ENCODE peak calls at places on chromosomes 12 and 14, in four cellular contexts. Z is H9, A is sigmoid colon, H is thoracic aorta. Y is an unnamed sample. For H3K4me1, the result is how much of the 10 kb centered on the place peaks cover.

GRCh38 chr12:18808221-18808620 is 70.3 kb downstream of the CAPZA3 start:
- DNase-seq in A (no peak), H (no peak), Z (no peak), Y (no peak)

GRCh38 chr12:100926669-100927248 is 132.2 kb downstream of the ANO4 start:
- DNase-seq in A (no peak), H (no peak), Z (peak), Y (no peak)

GRCh38 chr12:30145351-30146017 is 361.7 kb upstream of the TMTC1 start:
- DNase-seq in Z (no peak), A (no peak), H (no peak), Y (no peak)

GRCh38 chr14:49959822-49960408 is 67.0 kb downstream of the ARF6 start:
- DNase-seq in A (no peak), H (no peak), Z (no peak), Y (no peak)

GRCh38 chr14:59013672-59014298 is 174.7 kb upstream of the DAAM1 start:
- DNase-seq in A (no peak), Z (no peak), H (no peak), Y (peak)

GRCh38 chr12:120181991-120182631 is 12.4 kb downstream of the GCN1 start:
- DNase-seq in H (no peak), A (no peak), Z (no peak), Y (peak)

GRCh38 chr12:88202500-88202899 is 60.4 kb downstream of the TMTC3 start:
- DNase-seq in H (no peak), A (no peak), Z (no peak), Y (no peak)

GRCh38 chr14:44782775-44783238 is 178.9 kb downstream of the KLHL28 start:
- DNase-seq in A (no peak), Z (no peak), H (no peak), Y (no peak)

GRCh38 chr12:27424631-27425230 is 21.8 kb upstream of the SMCO2 start:
- DNase-seq in H (no peak), A (no peak), Z (no peak), Y (peak)

GRCh38 chr14:102924632-102925588 is 2.4 kb downstream of the AMN start:
- DNase-seq in Z (no peak), H (no peak), A (no peak), Y (no peak)

GRCh38 chr12:117052386-117053049 is 46.7 kb downstream of the TESC start:
- DNase-seq in H (no peak), Z (no peak), A (no peak), Y (no peak)

GRCh38 chr14:54676822-54677708 is 110.1 kb downstream of the SAMD4A start:
- DNase-seq in A (no peak), H (no peak), Z (peak), Y (peak)

GRCh38 chr14:104223101-104223809 is 84.9 kb downstream of the KIF26A start:
- DNase-seq in A (no peak), H (no peak), Z (no peak), Y (no peak)

GRCh38 chr12:67720383-67720856 is 71.9 kb downstream of the DYRK2 start:
- DNase-seq in Z (no peak), H (no peak), A (peak), Y (no peak)

GRCh38 chr14:37237094-37237493 is 39.4 kb downstream of the MIPOL1 start:
- DNase-seq in H (no peak), A (no peak), Z (no peak), Y (no peak)

GRCh38 chr12:54479421-54479820 is 6.0 kb upstream of the GTSF1 start:
- DNase-seq in A (no peak), H (no peak), Z (no peak), Y (no peak)

GRCh38 chr12:110245278-110245868 is 35.7 kb upstream of the ATP2A2 start:
- DNase-seq in H (no peak), Z (peak), A (no peak), Y (no peak)

GRCh38 chr12:90652280-90652679 is 302.7 kb downstream of the CCER1 start:
- DNase-seq in Z (peak), H (no peak), A (no peak), Y (no peak)

GRCh38 chr12:116691205-116691604 is 46.7 kb downstream of the SPRING1 start:
- DNase-seq in A (no peak), H (no peak), Z (no peak), Y (no peak)

GRCh38 chr14:101075025-101075800 is 171.7 kb upstream of the RTL1 start:
- DNase-seq in Z (no peak), A (no peak), H (no peak), Y (no peak)

GRCh38 chr12:92509156-92509758 is 193.5 kb upstream of the PLEKHG7 start:
- DNase-seq in H (no peak), A (no peak), Z (no peak), Y (peak)

GRCh38 chr12:76519538-76519937 is 40.0 kb downstream of the OSBPL8 start:
- DNase-seq in H (no peak), Z (no peak), A (no peak), Y (no peak)

GRCh38 chr12:95195122-95195521 is 22.1 kb downstream of the FGD6 start:
- DNase-seq in A (no peak), H (no peak), Z (peak), Y (no peak)

GRCh38 chr14:68951051-68951797 is 27.9 kb downstream of the ACTN1 start:
- DNase-seq in A (peak), H (peak), Z (no peak), Y (peak)

GRCh38 chr12:86264451-86265328 is 8.5 kb upstream of the MGAT4C start:
- DNase-seq in H (no peak), A (peak), Z (peak), Y (peak)

GRCh38 chr12:56808954-56809353 is 45.8 kb downstream of the HSD17B6 start:
- DNase-seq in Z (no peak), A (no peak), H (no peak), Y (peak)

GRCh38 chr12:124445826-124446225 is 121.6 kb downstream of the NCOR2 start:
- DNase-seq in H (no peak), A (no peak), Z (no peak), Y (no peak)

GRCh38 chr14:76968621-76969063 is 59.9 kb downstream of the IRF2BPL start:
- DNase-seq in A (no peak), H (no peak), Z (peak), Y (no peak)

GRCh38 chr14:76947078-76947837 is 81.2 kb downstream of the IRF2BPL start:
- DNase-seq in A (peak), Z (peak), H (peak), Y (peak)

GRCh38 chr12:117501470-117501869 is 140.0 kb upstream of the NOS1 start:
- DNase-seq in H (no peak), Z (no peak), A (no peak), Y (no peak)

GRCh38 chr14:75232597-75232996 is 46.0 kb upstream of the FOS start:
- DNase-seq in Z (no peak), A (no peak), H (no peak), Y (no peak)

GRCh38 chr12:26691234-26691970 is 141.6 kb downstream of the ITPR2 start:
- DNase-seq in H (no peak), A (no peak), Z (peak), Y (peak)

GRCh38 chr12:2298556-2299195 is 245.9 kb downstream of the CACNA1C start:
- DNase-seq in Z (no peak), A (peak), H (no peak), Y (no peak)

GRCh38 chr14:105563347-105563737 is 37.0 kb downstream of the TMEM121 start:
- DNase-seq in A (no peak), H (no peak), Z (no peak), Y (no peak)
- H3K4me1 ChIP-seq in A (under half), H (under half), Z (under half), Y (under half)

DNA sequence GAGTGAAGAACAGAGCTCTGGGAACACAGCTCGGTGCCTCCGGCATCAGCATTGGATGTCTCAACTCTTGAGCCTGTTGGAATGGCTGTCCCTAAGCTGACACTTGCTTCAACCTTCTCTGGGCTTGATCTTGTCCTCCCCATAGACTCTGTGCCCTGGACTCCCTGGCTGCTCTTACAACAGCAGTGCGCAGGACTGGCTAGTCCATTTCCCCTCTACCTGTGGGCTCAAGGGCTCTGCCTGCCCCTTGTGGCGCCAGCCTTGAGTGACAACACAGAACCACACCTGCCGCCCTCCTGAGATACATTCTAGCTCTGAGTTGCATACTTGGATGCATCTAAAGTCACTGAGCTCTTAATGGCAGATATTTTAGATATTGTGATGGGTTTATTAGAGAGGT is 6.2 kb downstream of the CRADD start:
- DNase-seq in A (no peak), Z (peak), H (no peak), Y (no peak)
- TF ChIP-seq CTCF in A (no peak), Z (peak), H (no peak), Y (no peak)

GRCh38 chr12:46366771-46367170 is 5.8 kb downstream of the SLC38A2 start:
- DNase-seq in Z (no peak), H (no peak), A (no peak), Y (no peak)
- H3K4me1 ChIP-seq in Z (under half), H (half or more), A (half or more), Y (under half)

GRCh38 chr14:91138511-91139359 is 24.9 kb downstream of the DGLUCY start:
- DNase-seq in H (no peak), A (no peak), Z (peak), Y (no peak)
- TF ChIP-seq CTCF in H (peak), A (peak), Z (peak), Y (peak)

DNA sequence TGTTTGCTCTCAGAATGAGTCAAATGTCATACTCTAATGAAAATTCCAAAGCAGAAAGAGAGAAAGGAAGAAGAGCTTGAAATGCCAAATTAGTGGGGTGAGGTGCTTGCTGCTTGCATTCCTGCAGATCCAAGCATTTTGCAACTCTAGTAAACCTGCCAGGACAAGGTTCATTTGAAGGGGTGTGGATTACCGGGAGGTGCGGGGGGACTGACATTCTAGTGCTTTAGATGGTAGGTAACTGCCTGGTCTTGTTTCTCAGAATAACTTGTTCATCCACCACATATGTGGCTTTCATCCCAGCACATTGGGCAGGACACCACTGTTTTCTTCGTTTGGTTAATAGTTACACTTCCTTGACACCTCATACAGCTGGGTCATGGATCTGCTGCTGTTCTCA is 144.4 kb downstream of the AKAP6 start:
- DNase-seq in Z (no peak), A (peak), H (no peak), Y (peak)
- H3K4me1 ChIP-seq in Z (under half), A (half or more), H (under half), Y (half or more)

GRCh38 chr12:15851045-15851444 is 31.1 kb upstream of the STRAP start:
- DNase-seq in A (no peak), H (no peak), Z (no peak), Y (no peak)
- TF ChIP-seq CTCF in A (no peak), H (no peak), Z (no peak), Y (no peak)

GRCh38 chr12:48027183-48028002 is 23.1 kb upstream of the COL2A1 start:
- DNase-seq in H (no peak), Z (no peak), A (no peak), Y (no peak)

GRCh38 chr12:48029811-48030650 is 25.8 kb upstream of the COL2A1 start:
- DNase-seq in Z (no peak), A (no peak), H (no peak), Y (no peak)

GRCh38 chr12:48029401-48029770 is 25.1 kb upstream of the COL2A1 start:
- DNase-seq in A (no peak), H (no peak), Z (no peak), Y (no peak)

GRCh38 chr12:48026081-48026827 is 22.0 kb upstream of the COL2A1 start:
- DNase-seq in A (no peak), Z (no peak), H (no peak), Y (no peak)

DNA sequence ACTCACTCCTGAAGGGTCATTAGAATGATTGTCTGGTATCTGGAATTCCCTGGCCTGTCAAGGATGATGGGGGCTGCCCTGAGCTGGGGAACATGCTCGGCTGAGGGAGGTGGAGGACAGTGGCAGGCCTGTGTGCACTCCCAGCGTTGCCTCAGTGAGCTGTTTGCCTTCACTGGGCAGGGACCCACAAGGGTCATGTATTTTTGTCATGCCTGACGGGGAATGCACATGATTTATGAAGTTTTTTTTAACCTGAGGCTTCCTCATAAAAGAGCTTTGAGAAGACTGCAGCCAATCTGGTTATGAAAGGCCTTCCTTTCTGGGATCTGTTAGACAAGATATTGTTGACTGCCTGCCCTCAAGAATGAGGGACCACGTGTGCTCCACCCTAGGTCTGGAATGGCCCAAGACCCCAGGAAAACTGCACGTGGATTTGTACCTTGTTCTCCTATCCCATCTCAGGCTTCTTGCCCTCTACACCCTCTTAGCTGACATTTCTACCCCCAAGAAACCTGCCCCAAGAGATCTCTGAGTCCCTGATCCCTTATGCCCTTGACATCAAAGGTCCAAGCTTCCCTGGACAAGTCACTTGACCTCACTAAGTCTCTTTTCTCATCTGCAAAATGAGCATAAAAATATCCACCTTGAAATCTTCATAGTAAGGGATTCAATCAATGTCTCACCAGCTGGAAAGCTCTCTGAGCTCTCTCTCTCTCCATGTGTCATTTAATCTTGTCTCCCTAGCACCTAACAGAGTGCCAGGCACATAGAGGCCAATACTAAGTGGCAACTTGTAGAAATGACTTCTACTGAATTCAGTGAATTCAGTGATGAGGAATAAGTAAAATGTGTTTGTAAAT is 24.5 kb upstream of the COL2A1 start:
- DNase-seq in Z (no peak), A (no peak), H (no peak), Y (no peak)
- H3K4me1 ChIP-seq in Z (under half), A (under half), H (under half), Y (under half)

GRCh38 chr12:51083140-51083833 is at the start of gene CSRNP2:
- DNase-seq in Z (peak), H (peak), A (peak), Y (peak)
- TF ChIP-seq CTCF in Z (no peak), H (peak), A (no peak), Y (peak)

DNA sequence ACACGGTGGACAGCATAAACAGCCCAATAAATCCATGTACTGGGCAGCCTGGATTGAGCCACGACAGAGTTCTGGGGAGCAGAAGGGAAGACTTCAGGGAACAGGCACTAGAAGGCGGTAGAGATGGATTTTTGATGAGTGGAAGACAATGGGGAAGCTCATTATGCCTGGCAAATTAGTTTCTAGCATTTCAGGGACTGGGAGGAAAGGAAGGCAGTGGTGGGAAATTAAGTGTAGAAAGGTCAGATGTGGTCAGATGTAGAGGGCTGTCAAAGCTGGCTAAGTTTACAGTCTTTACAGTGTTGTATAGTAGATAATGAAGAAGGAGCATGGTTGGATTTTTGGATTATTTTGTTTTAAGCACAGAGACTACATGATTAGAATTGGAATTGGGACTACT is 9.1 kb downstream of the EGLN3 start:
- DNase-seq in H (no peak), Z (no peak), A (no peak), Y (no peak)
- H3K4me1 ChIP-seq in H (under half), Z (under half), A (half or more), Y (under half)